ENCODE peak calls at places on chromosomes 4 and X, in ten cellular contexts. K, F, E, B, I, T, J, Q, D and O are unnamed samples.

GRCh38 chr4:31175242-31175910 is 455.2 kb downstream of the PCDH7 start:
- DNase-seq in K (no peak), F (no peak), E (no peak), B (no peak), I (peak), T (no peak), J (no peak), Q (no peak), D (no peak), O (no peak)

GRCh38 chrX:103310592-103311400 is at the start of gene BEX2:
- DNase-seq in K (peak), F (peak), E (peak), B (no peak), I (peak), T (peak), J (peak), Q (peak), D (peak), O (peak)

GRCh38 chr4:72902354-72902753 is 167.2 kb downstream of the COX18 start:
- DNase-seq in K (no peak), F (no peak), E (no peak), B (no peak), I (no peak), T (no peak), J (no peak), Q (no peak), D (no peak), O (no peak)

GRCh38 chr4:156790866-156791265 is 180.7 kb downstream of the PDGFC start:
- DNase-seq in K (no peak), F (no peak), E (no peak), B (peak), I (peak), T (no peak), J (no peak), Q (no peak), D (no peak), O (no peak)

GRCh38 chr4:151418385-151418784 is 9.4 kb downstream of the FHIP1A start:
- DNase-seq in K (no peak), F (no peak), E (no peak), B (peak), I (peak), T (no peak), J (no peak), Q (no peak), D (no peak), O (no peak)

GRCh38 chr4:26719954-26720552 is 136.2 kb downstream of the TBC1D19 start:
- DNase-seq in K (no peak), F (no peak), E (no peak), B (peak), I (peak), T (no peak), J (no peak), Q (no peak), D (no peak), O (no peak)

GRCh38 chr4:156146581-156146980 is 192.9 kb upstream of the CTSO start:
- DNase-seq in K (no peak), F (no peak), E (peak), B (no peak), I (no peak), T (no peak), J (no peak), Q (no peak), D (no peak), O (no peak)

GRCh38 chrX:38803286-38803608 is 2.0 kb downstream of the MID1IP1 start:
- DNase-seq in K (no peak), F (peak), E (no peak), B (no peak), I (no peak), T (peak), J (peak), Q (no peak), D (no peak), O (no peak)

GRCh38 chr4:32455231-32455630 is 1735.1 kb downstream of the PCDH7 start:
- DNase-seq in K (no peak), F (no peak), E (no peak), B (no peak), I (peak), T (no peak), J (no peak), Q (no peak), D (no peak), O (no peak)

GRCh38 chr4:23279377-23279988 is 586.7 kb downstream of the GBA3 start:
- DNase-seq in K (no peak), F (no peak), E (no peak), B (no peak), I (peak), T (no peak), J (no peak), Q (no peak), D (no peak), O (no peak)

GRCh38 chr4:151176711-151177110 is 77.3 kb downstream of the RPS3A start:
- DNase-seq in K (no peak), F (no peak), E (no peak), B (no peak), I (no peak), T (no peak), J (no peak), Q (no peak), D (no peak), O (no peak)

GRCh38 chr4:154292589-154292988 is 199.0 kb downstream of the DCHS2 start:
- DNase-seq in K (peak), F (no peak), E (no peak), B (no peak), I (no peak), T (no peak), J (no peak), Q (no peak), D (no peak), O (no peak)

GRCh38 chr4:139921551-139922184 is 232.3 kb downstream of the MAML3 start:
- DNase-seq in K (no peak), F (no peak), E (peak), B (no peak), I (no peak), T (no peak), J (no peak), Q (no peak), D (no peak), O (no peak)

GRCh38 chrX:7972586-7972985 is 45.4 kb upstream of the PNPLA4 start:
- DNase-seq in K (no peak), F (no peak), E (no peak), B (no peak), I (peak), T (no peak), J (no peak), Q (no peak), D (no peak), O (no peak)